ENCODE peak calls at places on chromosomes 4 and X, in six cellular contexts. One of them, this sample, is unnamed. For H3K4me1, the result is how much of the 10 kb centered on the place peaks cover.

GRCh38 chr4:7429601-7430078 is 5.1 kb downstream of the PSAPL1 start:
- DNase-seq in tibial artery: peak
- DNase-seq in PC-9: no peak
- DNase-seq in A549: no peak
- DNase-seq in mammary epithelial cell: no peak
- DNase-seq in kidney: peak
- DNase-seq in this sample: peak

GRCh38 chr4:48340276-48340904 is 939 bp upstream of the SLAIN2 start:
- DNase-seq in tibial artery: no peak
- DNase-seq in kidney: no peak
- DNase-seq in mammary epithelial cell: peak
- DNase-seq in A549: peak
- DNase-seq in PC-9: no peak
- DNase-seq in this sample: no peak

GRCh38 chrX:150216716-150217115 is 146.4 kb upstream of the MAMLD1 start:
- DNase-seq in mammary epithelial cell: no peak
- DNase-seq in tibial artery: no peak
- DNase-seq in kidney: no peak
- DNase-seq in PC-9: no peak
- DNase-seq in A549: no peak
- DNase-seq in this sample: no peak

GRCh38 chrX:134431894-134432293 is 28.1 kb upstream of the HPRT1 start:
- DNase-seq in A549: no peak
- DNase-seq in PC-9: peak
- DNase-seq in kidney: no peak
- DNase-seq in mammary epithelial cell: peak
- DNase-seq in tibial artery: no peak
- DNase-seq in this sample: peak

GRCh38 chrX:69133561-69134542 is 31.4 kb downstream of the PJA1 start:
- DNase-seq in mammary epithelial cell: peak
- DNase-seq in tibial artery: no peak
- DNase-seq in kidney: peak
- DNase-seq in A549: peak
- DNase-seq in PC-9: peak
- DNase-seq in this sample: peak

GRCh38 chrX:25007059-25008053 is 8.4 kb downstream of the ARX start:
- DNase-seq in kidney: no peak
- DNase-seq in PC-9: no peak
- DNase-seq in tibial artery: no peak
- DNase-seq in mammary epithelial cell: no peak
- DNase-seq in A549: no peak
- DNase-seq in this sample: no peak

GRCh38 chr4:83174844-83175414 is 60.4 kb upstream of the PLAC8 start:
- DNase-seq in A549: no peak
- DNase-seq in mammary epithelial cell: no peak
- DNase-seq in tibial artery: no peak
- DNase-seq in PC-9: no peak
- DNase-seq in kidney: no peak
- DNase-seq in this sample: no peak

GRCh38 chrX:11665144-11666040 is at the start of gene ARHGAP6:
- DNase-seq in tibial artery: peak
- DNase-seq in mammary epithelial cell: peak
- DNase-seq in kidney: peak
- DNase-seq in A549: no peak
- DNase-seq in PC-9: no peak
- DNase-seq in this sample: peak

GRCh38 chr4:138445098-138445497 is 202.9 kb upstream of the SLC7A11 start:
- DNase-seq in kidney: no peak
- DNase-seq in tibial artery: no peak
- DNase-seq in PC-9: no peak
- DNase-seq in A549: no peak
- DNase-seq in mammary epithelial cell: no peak
- DNase-seq in this sample: no peak

GRCh38 chrX:72052415-72053090 is 79.2 kb downstream of the RTL5 start:
- DNase-seq in tibial artery: no peak
- DNase-seq in kidney: no peak
- DNase-seq in A549: no peak
- DNase-seq in PC-9: no peak
- DNase-seq in mammary epithelial cell: no peak
- DNase-seq in this sample: peak

GRCh38 chr4:44760142-44760898 is 34.0 kb upstream of the GNPDA2 start:
- DNase-seq in PC-9: no peak
- DNase-seq in A549: peak
- DNase-seq in mammary epithelial cell: peak
- DNase-seq in kidney: no peak
- DNase-seq in tibial artery: no peak
- DNase-seq in this sample: no peak

GRCh38 chrX:3230496-3230895 is 116.0 kb downstream of the MXRA5 start:
- DNase-seq in A549: no peak
- DNase-seq in kidney: no peak
- DNase-seq in tibial artery: no peak
- DNase-seq in mammary epithelial cell: no peak
- DNase-seq in PC-9: no peak
- DNase-seq in this sample: no peak

GRCh38 chr4:5524900-5525299 is 183.5 kb downstream of the EVC2 start:
- DNase-seq in tibial artery: no peak
- DNase-seq in kidney: no peak
- DNase-seq in A549: no peak
- DNase-seq in mammary epithelial cell: peak
- DNase-seq in PC-9: no peak
- DNase-seq in this sample: no peak

GRCh38 chr4:751676-752075 is 46.0 kb downstream of the PCGF3 start:
- DNase-seq in A549: no peak
- DNase-seq in PC-9: no peak
- DNase-seq in kidney: peak
- DNase-seq in mammary epithelial cell: no peak
- DNase-seq in tibial artery: no peak
- DNase-seq in this sample: no peak

GRCh38 chr4:57850141-57850540 is 740.0 kb upstream of the IGFBP7 start:
- DNase-seq in PC-9: no peak
- DNase-seq in A549: no peak
- DNase-seq in mammary epithelial cell: no peak
- DNase-seq in tibial artery: no peak
- DNase-seq in kidney: no peak
- DNase-seq in this sample: no peak

GRCh38 chr4:52658671-52659015 is 458 bp downstream of the USP46 start:
- DNase-seq in kidney: no peak
- DNase-seq in tibial artery: no peak
- DNase-seq in PC-9: no peak
- DNase-seq in mammary epithelial cell: no peak
- DNase-seq in A549: peak
- DNase-seq in this sample: no peak

GRCh38 chr4:173878701-173879100 is 348.7 kb upstream of the HAND2 start:
- DNase-seq in tibial artery: no peak
- DNase-seq in A549: no peak
- DNase-seq in PC-9: no peak
- DNase-seq in kidney: no peak
- DNase-seq in mammary epithelial cell: no peak
- DNase-seq in this sample: no peak
- H3K4me3 ChIP-seq in tibial artery: no peak
- H3K4me3 ChIP-seq in A549: no peak
- H3K4me3 ChIP-seq in PC-9: no peak
- H3K4me3 ChIP-seq in kidney: no peak
- H3K4me3 ChIP-seq in mammary epithelial cell: no peak
- H3K4me3 ChIP-seq in this sample: no peak

DNA sequence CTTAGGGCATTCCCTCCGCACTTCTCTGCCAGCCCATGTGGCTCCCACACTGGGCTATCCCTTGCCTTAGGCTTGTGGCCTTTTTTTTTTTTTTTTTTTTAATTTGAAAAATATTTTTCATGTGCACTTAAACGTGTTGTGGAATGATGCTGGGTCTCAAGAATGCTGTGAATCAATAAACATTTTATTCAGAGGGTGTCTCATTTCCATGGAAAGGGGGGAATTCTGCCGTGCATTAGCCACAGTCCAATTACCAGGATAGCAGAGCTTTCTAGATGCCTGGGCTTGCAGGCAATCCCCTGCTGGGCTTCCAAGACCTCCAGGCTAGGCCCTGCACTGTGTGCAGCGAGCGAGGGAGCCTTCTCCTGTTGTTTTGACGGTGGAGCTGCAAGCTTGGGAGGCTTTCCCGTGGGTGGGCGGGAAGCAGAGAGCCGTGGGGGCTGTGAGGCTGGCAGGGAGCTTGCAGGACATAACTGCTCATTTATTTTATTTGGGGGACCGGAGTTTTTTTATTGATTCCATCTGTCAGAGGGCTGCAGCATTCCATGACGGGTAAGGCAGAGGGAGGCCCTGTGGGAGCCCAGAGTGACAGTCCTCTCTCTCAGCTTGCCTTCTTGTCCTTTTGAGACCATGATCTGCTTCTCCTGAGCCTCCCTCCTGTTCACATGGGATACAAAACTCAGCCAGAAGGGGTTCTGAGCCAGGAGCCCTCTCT is 2.6 kb upstream of the CPZ start:
- DNase-seq in mammary epithelial cell: no peak
- DNase-seq in PC-9: no peak
- DNase-seq in A549: no peak
- DNase-seq in kidney: peak
- DNase-seq in tibial artery: no peak
- DNase-seq in this sample: peak
- H3K4me1 ChIP-seq in mammary epithelial cell: under half
- H3K4me1 ChIP-seq in PC-9: under half
- H3K4me1 ChIP-seq in A549: under half
- H3K4me1 ChIP-seq in kidney: under half
- H3K4me1 ChIP-seq in tibial artery: under half
- H3K4me1 ChIP-seq in this sample: half or more

DNA sequence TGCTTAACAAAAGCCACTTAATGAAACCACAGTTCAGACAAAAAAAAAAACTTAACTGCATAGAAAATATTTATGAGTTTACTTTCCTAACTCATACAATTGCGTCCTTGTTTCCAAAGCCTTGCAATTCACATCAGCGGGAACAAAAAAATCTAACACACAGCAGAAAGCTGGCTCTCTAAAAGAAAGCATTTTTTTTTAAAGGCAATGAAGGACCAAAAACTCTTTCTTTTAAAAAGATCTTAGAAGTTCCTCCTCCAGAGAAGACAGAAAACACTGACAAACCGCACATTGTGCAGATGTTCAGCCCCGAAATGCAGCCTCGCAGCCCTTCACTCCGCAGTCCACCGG is 825 bp downstream of the FAT1 start:
- DNase-seq in tibial artery: no peak
- DNase-seq in mammary epithelial cell: no peak
- DNase-seq in A549: no peak
- DNase-seq in PC-9: no peak
- DNase-seq in kidney: no peak
- DNase-seq in this sample: no peak
- H3K27ac ChIP-seq in tibial artery: peak
- H3K27ac ChIP-seq in mammary epithelial cell: peak
- H3K27ac ChIP-seq in A549: peak
- H3K27ac ChIP-seq in PC-9: no peak
- H3K27ac ChIP-seq in kidney: no peak
- H3K27ac ChIP-seq in this sample: peak

GRCh38 chr4:41991916-41992767 is 1.8 kb downstream of the SLC30A9 start:
- DNase-seq in mammary epithelial cell: peak
- DNase-seq in PC-9: no peak
- DNase-seq in tibial artery: no peak
- DNase-seq in kidney: no peak
- DNase-seq in A549: peak
- DNase-seq in this sample: no peak
- H3K4me3 ChIP-seq in mammary epithelial cell: no peak
- H3K4me3 ChIP-seq in PC-9: peak
- H3K4me3 ChIP-seq in tibial artery: peak
- H3K4me3 ChIP-seq in kidney: peak
- H3K4me3 ChIP-seq in A549: peak
- H3K4me3 ChIP-seq in this sample: no peak

GRCh38 chr4:176610594-176610993 is 182.1 kb downstream of the VEGFC start:
- DNase-seq in mammary epithelial cell: no peak
- DNase-seq in PC-9: no peak
- DNase-seq in A549: no peak
- DNase-seq in tibial artery: no peak
- DNase-seq in kidney: no peak
- DNase-seq in this sample: no peak
- H3K4me1 ChIP-seq in mammary epithelial cell: under half
- H3K4me1 ChIP-seq in PC-9: under half
- H3K4me1 ChIP-seq in A549: under half
- H3K4me1 ChIP-seq in tibial artery: under half
- H3K4me1 ChIP-seq in kidney: under half
- H3K4me1 ChIP-seq in this sample: under half

GRCh38 chrX:40573763-40574162 is 7.0 kb upstream of the ATP6AP2 start:
- DNase-seq in A549: no peak
- DNase-seq in mammary epithelial cell: peak
- DNase-seq in PC-9: no peak
- DNase-seq in tibial artery: no peak
- DNase-seq in kidney: no peak
- DNase-seq in this sample: no peak

GRCh38 chrX:40576291-40576690 is 4.5 kb upstream of the ATP6AP2 start:
- DNase-seq in tibial artery: no peak
- DNase-seq in kidney: no peak
- DNase-seq in mammary epithelial cell: no peak
- DNase-seq in A549: no peak
- DNase-seq in PC-9: no peak
- DNase-seq in this sample: no peak

GRCh38 chrX:40571600-40571999 is 9.2 kb upstream of the ATP6AP2 start:
- DNase-seq in A549: no peak
- DNase-seq in PC-9: no peak
- DNase-seq in kidney: no peak
- DNase-seq in tibial artery: no peak
- DNase-seq in mammary epithelial cell: no peak
- DNase-seq in this sample: no peak

DNA sequence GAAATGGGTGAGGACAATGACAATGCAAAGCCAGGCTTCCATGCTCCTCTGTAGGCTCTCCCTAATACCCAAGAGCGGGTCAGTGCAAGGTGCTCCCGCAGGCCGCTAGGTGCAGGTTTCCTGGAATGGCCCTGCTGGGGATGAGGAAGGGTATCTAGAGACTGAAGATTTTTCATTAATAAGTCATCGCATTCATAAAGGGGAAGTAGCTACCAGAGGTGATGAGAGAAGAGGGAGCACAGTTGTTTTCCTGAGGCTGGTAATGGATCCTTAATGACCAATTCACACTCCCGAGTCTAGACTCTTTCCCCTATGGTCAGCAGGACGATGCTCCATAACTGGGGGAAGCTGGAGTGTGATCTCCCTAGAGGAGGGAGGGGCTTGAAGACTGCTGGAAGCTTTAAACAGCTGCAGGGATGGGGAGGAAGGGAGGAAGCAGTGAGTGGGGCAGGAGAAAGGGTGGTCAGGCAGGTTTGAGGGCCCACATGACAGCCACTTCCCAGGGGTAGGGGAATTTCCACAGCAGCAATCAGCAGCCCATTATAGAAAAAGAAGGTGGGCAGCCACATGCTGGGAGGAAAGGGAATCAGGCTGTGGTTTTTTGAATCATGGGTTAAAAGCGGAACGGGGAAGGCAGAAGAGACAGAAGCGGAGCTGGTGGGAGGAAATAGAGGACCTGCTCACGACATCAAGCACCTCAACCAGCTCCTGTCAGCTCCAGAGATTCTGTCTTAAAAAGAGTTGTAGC is 10.2 kb upstream of the ATP6AP2 start:
- DNase-seq in kidney: no peak
- DNase-seq in tibial artery: no peak
- DNase-seq in mammary epithelial cell: no peak
- DNase-seq in PC-9: no peak
- DNase-seq in A549: no peak
- DNase-seq in this sample: no peak
- H3K27ac ChIP-seq in kidney: no peak
- H3K27ac ChIP-seq in tibial artery: no peak
- H3K27ac ChIP-seq in mammary epithelial cell: no peak
- H3K27ac ChIP-seq in PC-9: no peak
- H3K27ac ChIP-seq in A549: no peak
- H3K27ac ChIP-seq in this sample: no peak

GRCh38 chr4:2812600-2812932 is 19.7 kb downstream of the SH3BP2 start:
- DNase-seq in mammary epithelial cell: no peak
- DNase-seq in tibial artery: no peak
- DNase-seq in kidney: no peak
- DNase-seq in A549: no peak
- DNase-seq in PC-9: no peak
- DNase-seq in this sample: peak
- H3K4me3 ChIP-seq in mammary epithelial cell: no peak
- H3K4me3 ChIP-seq in tibial artery: peak
- H3K4me3 ChIP-seq in kidney: no peak
- H3K4me3 ChIP-seq in A549: no peak
- H3K4me3 ChIP-seq in PC-9: no peak
- H3K4me3 ChIP-seq in this sample: peak

GRCh38 chr4:182255421-182256190 is 12.4 kb downstream of the TENM3 start:
- DNase-seq in kidney: no peak
- DNase-seq in PC-9: no peak
- DNase-seq in mammary epithelial cell: no peak
- DNase-seq in A549: peak
- DNase-seq in tibial artery: no peak
- DNase-seq in this sample: no peak
- H3K4me1 ChIP-seq in kidney: under half
- H3K4me1 ChIP-seq in PC-9: under half
- H3K4me1 ChIP-seq in mammary epithelial cell: under half
- H3K4me1 ChIP-seq in A549: under half
- H3K4me1 ChIP-seq in tibial artery: under half
- H3K4me1 ChIP-seq in this sample: under half